ENCODE peak calls at places on chromosome 13, in eight cellular contexts. S, O, M, L, A, Y, K and C are unnamed samples.

GRCh38 chr13:52356327-52356726 is 49.6 kb downstream of the THSD1 start:
- DNase-seq in A (no peak), K (no peak), S (no peak), O (no peak), L (peak; percentile 76), Y (no peak), M (no peak), C (no peak)

GRCh38 chr13:80586356-80586755 is 245.4 kb upstream of the SPRY2 start:
- DNase-seq in S (no peak), L (no peak), A (no peak), K (no peak), O (no peak), Y (no peak), M (no peak), C (no peak)

GRCh38 chr13:22793598-22794134 is 387.1 kb upstream of the SGCG start:
- DNase-seq in S (no peak), O (no peak), L (peak; percentile 10), K (no peak), M (no peak), A (no peak), Y (no peak), C (peak; percentile 21)

GRCh38 chr13:79011179-79011578 is 352.2 kb upstream of the OBI1 start:
- DNase-seq in Y (no peak), K (no peak), L (no peak), S (no peak), O (no peak), A (no peak), M (no peak), C (no peak)

GRCh38 chr13:32515246-32515645 is 23.3 kb downstream of the N4BP2L2 start:
- DNase-seq in L (no peak), K (no peak), A (no peak), O (no peak), S (no peak), Y (no peak), M (no peak), C (no peak)

GRCh38 chr13:25085125-25085742 is 10.7 kb upstream of the PABPC3 start:
- DNase-seq in M (no peak), A (no peak), S (peak; percentile 14), L (peak; percentile 13), O (no peak), K (no peak), Y (peak; percentile 50), C (peak; percentile 46)

GRCh38 chr13:60619461-60619860 is 222.4 kb downstream of the TDRD3 start:
- DNase-seq in A (no peak), M (no peak), Y (no peak), S (no peak), L (no peak), O (no peak), K (no peak), C (no peak)

GRCh38 chr13:48857576-48857975 is 118.1 kb upstream of the FNDC3A start:
- DNase-seq in Y (no peak), K (no peak), O (no peak), M (no peak), L (no peak), S (no peak), A (no peak), C (no peak)

GRCh38 chr13:102316732-102317131 is 85.1 kb downstream of the FGF14 start:
- DNase-seq in M (no peak), A (no peak), Y (no peak), L (no peak), O (no peak), S (no peak), K (no peak), C (no peak)

GRCh38 chr13:110367620-110368019 is 60.5 kb downstream of the COL4A2 start:
- DNase-seq in M (no peak), S (no peak), Y (no peak), A (no peak), O (no peak), K (no peak), L (no peak), C (no peak)

GRCh38 chr13:102400619-102401125 is 1.2 kb downstream of the FGF14 start:
- DNase-seq in O (no peak), M (peak; percentile 35), Y (peak; percentile 6), S (no peak), L (no peak), K (no peak), A (no peak), C (no peak)

GRCh38 chr13:110915874-110916670 is 1.2 kb upstream of the ANKRD10 start:
- DNase-seq in S (no peak), L (peak; percentile 76), O (no peak), M (no peak), Y (no peak), A (no peak), K (no peak), C (no peak)

GRCh38 chr13:78609464-78610205 is 6.3 kb upstream of the POU4F1 start:
- DNase-seq in O (no peak), Y (peak; percentile 49), A (no peak), L (no peak), M (peak; percentile 23), K (no peak), S (no peak), C (no peak)

GRCh38 chr13:65660696-65661095 is 1569.4 kb downstream of the PCDH9 start:
- DNase-seq in K (no peak), A (no peak), L (no peak), M (no peak), S (no peak), Y (no peak), O (no peak), C (no peak)

GRCh38 chr13:65653548-65654078 is 1576.5 kb downstream of the PCDH9 start:
- DNase-seq in Y (no peak), L (no peak), K (no peak), M (no peak), A (no peak), S (no peak), O (no peak), C (no peak)

GRCh38 chr13:65656740-65657329 is 1573.3 kb downstream of the PCDH9 start:
- DNase-seq in Y (no peak), L (peak; percentile 3), M (no peak), S (no peak), O (no peak), A (no peak), K (no peak), C (no peak)
- TF ChIP-seq CTCF in Y (peak; percentile 48), L (peak; percentile 40), M (peak; percentile 38), S (no peak), O (no peak), A (peak; percentile 32), K (peak; percentile 22), C (no peak)

DNA sequence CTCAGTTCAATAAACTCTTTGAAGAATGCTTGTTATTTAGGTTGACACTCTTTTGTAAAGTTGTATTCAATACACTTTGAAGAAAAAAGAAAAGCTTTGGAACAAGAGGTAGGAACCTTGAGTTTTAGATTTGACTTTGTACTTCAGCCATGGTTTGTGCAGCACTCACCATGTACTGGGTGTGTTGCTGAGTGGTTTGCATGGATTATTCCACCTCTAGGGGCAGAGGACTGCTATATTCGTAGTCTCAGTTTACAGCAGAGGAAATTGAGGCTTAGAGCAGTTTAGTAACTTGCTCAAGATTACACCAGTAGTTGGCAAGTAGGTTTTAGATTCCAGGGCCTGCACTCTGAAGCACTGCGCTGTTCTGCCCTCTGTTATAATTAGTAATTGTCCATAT is 68.8 kb downstream of the DNAJC3 start:
- DNase-seq in K (no peak), Y (no peak), O (no peak), S (no peak), L (no peak), M (no peak), A (no peak), C (no peak)
- TF ChIP-seq CTCF in K (no peak), Y (peak; percentile 9), O (no peak), S (no peak), L (no peak), M (no peak), A (no peak), C (no peak)

GRCh38 chr13:30805132-30805537 is 69.8 kb downstream of the ALOX5AP start:
- DNase-seq in M (no peak), A (no peak), S (no peak), Y (no peak), O (no peak), L (no peak), K (no peak), C (no peak)

GRCh38 chr13:30805603-30806011 is 70.3 kb downstream of the ALOX5AP start:
- DNase-seq in S (peak; percentile 41), O (no peak), A (no peak), L (peak; percentile 62), M (peak; percentile 76), Y (no peak), K (no peak), C (peak; percentile 70)

GRCh38 chr13:30802953-30803478 is 67.7 kb downstream of the ALOX5AP start:
- DNase-seq in S (peak; percentile 87), M (peak; percentile 83), Y (peak; percentile 74), O (peak; percentile 77), A (peak; percentile 89), K (peak; percentile 77), L (no peak), C (peak; percentile 78)

GRCh38 chr13:30803791-30804190 is 68.4 kb downstream of the ALOX5AP start:
- DNase-seq in K (no peak), O (no peak), M (no peak), S (no peak), L (no peak), A (no peak), Y (no peak), C (no peak)

GRCh38 chr13:30804474-30804873 is 69.1 kb downstream of the ALOX5AP start:
- DNase-seq in M (no peak), S (no peak), K (no peak), Y (peak; percentile 15), L (no peak), A (no peak), O (no peak), C (no peak)
- TF ChIP-seq CTCF in M (no peak), S (no peak), K (peak; percentile 24), Y (peak; percentile 42), L (no peak), A (no peak), O (no peak), C (no peak)

GRCh38 chr13:77506874-77507273 is 28.6 kb upstream of the SCEL start:
- DNase-seq in O (no peak), M (no peak), A (no peak), S (no peak), Y (no peak), K (no peak), L (peak; percentile 2), C (no peak)

GRCh38 chr13:77507931-77508776 is 27.4 kb upstream of the SCEL start:
- DNase-seq in L (peak; percentile 96), A (no peak), Y (no peak), M (no peak), K (no peak), S (no peak), O (no peak), C (peak; percentile 21)

GRCh38 chr13:77509221-77509620 is 26.3 kb upstream of the SCEL start:
- DNase-seq in M (no peak), Y (no peak), L (peak; percentile 89), S (no peak), A (no peak), K (no peak), O (no peak), C (no peak)

GRCh38 chr13:77511552-77511951 is 24.0 kb upstream of the SCEL start:
- DNase-seq in M (no peak), L (peak; percentile 47), S (no peak), K (no peak), Y (no peak), A (no peak), O (no peak), C (no peak)

DNA sequence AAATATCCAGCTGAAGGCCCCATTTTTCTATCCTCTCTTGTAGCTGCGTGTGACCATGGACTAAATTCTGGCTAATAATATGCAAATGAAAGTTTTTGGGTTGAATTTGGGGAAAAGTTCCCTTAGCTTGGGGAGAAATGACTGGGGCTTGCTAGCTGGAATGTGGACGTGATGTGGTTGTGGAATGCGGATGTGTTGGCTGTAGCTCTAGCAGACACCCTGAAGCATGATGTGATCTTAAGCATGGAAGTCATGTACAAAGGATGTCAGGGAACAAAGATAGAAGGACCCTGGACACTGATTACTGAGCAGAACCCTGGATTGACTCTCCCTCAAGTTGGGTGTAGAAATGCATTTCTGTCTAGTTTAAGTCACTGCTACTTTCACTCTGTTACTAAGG is 25.4 kb upstream of the SCEL start:
- DNase-seq in S (no peak), K (no peak), Y (no peak), L (peak; percentile 8), A (no peak), M (no peak), O (no peak), C (no peak)
- TF ChIP-seq CTCF in S (no peak), K (no peak), Y (no peak), L (no peak), A (no peak), M (no peak), O (no peak), C (no peak)